ENCODE peak calls at places on chromosomes 5 and 9, in six cellular contexts. T, G, O, U, H and E are unnamed samples.
A peak's percentile ranks its signal among the peaks of the same experiment; 100 is the strongest.

GRCh38 chr5:163565931-163566608 is 60.7 kb downstream of the MAT2B start:
- DNase-seq in H (peak; percentile 76), U (no peak), O (peak; percentile 11), G (no peak), T (peak; percentile 78), E (no peak)

GRCh38 chr9:97938081-97938644 is at the start of gene HEMGN:
- DNase-seq in G (no peak), H (no peak), O (peak; percentile 28), T (no peak), U (no peak), E (no peak)

GRCh38 chr5:77419644-77420582 is 72.2 kb downstream of the WDR41 start:
- DNase-seq in U (no peak), H (no peak), O (no peak), G (no peak), T (no peak), E (no peak)

GRCh38 chr9:36341936-36342577 is 58.0 kb downstream of the RNF38 start:
- DNase-seq in H (no peak), T (no peak), O (no peak), U (no peak), G (no peak), E (no peak)

GRCh38 chr9:131008909-131009618 is at the start of gene LAMC3:
- DNase-seq in U (peak; percentile 84), H (no peak), O (no peak), T (peak; percentile 80), G (peak; percentile 64), E (no peak)

GRCh38 chr9:86287013-86287412 is 4.7 kb upstream of the ISCA1 start:
- DNase-seq in H (peak; percentile 55), O (no peak), U (peak; percentile 24), G (no peak), T (no peak), E (no peak)

GRCh38 chr5:61009907-61010306 is 64.9 kb downstream of the NDUFAF2 start:
- DNase-seq in O (no peak), T (no peak), H (no peak), U (no peak), G (no peak), E (no peak)

GRCh38 chr9:116566677-116567488 is 120.2 kb upstream of the TRIM32 start:
- DNase-seq in T (no peak), H (peak; percentile 96), G (no peak), U (no peak), O (no peak), E (no peak)

GRCh38 chr5:171391996-171392577 is 4.4 kb downstream of the NPM1 start:
- DNase-seq in O (no peak), U (no peak), G (no peak), H (no peak), T (no peak), E (no peak)

GRCh38 chr9:122498883-122499288 is 11.7 kb upstream of the OR1J2 start:
- DNase-seq in O (no peak), G (peak; percentile 19), H (peak; percentile 24), U (peak; percentile 45), T (peak; percentile 41), E (no peak)

GRCh38 chr5:33854733-33855151 is 37.0 kb downstream of the ADAMTS12 start:
- DNase-seq in G (no peak), U (no peak), T (no peak), H (peak; percentile 55), O (no peak), E (no peak)

GRCh38 chr9:27539479-27540441 is 10.1 kb upstream of the MOB3B start:
- DNase-seq in O (peak; percentile 35), U (no peak), H (peak; percentile 55), G (no peak), T (no peak), E (no peak)

GRCh38 chr5:158560170-158560569 is 539.5 kb downstream of the EBF1 start:
- DNase-seq in G (no peak), O (peak; percentile 80), U (no peak), H (peak; percentile 9), T (no peak), E (no peak)

GRCh38 chr9:72986522-72987116 is 33.8 kb upstream of the ALDH1A1 start:
- DNase-seq in H (no peak), G (no peak), T (no peak), U (no peak), O (no peak), E (no peak)

GRCh38 chr9:134192951-134193731 is 28.8 kb upstream of the RNU6ATAC start:
- DNase-seq in T (no peak), O (no peak), U (peak; percentile 17), H (no peak), G (no peak), E (peak; percentile 62)

GRCh38 chr5:50687548-50687947 is 21.1 kb downstream of the PARP8 start:
- DNase-seq in H (no peak), G (no peak), U (no peak), O (no peak), T (no peak), E (no peak)

GRCh38 chr5:67240846-67241245 is 44.2 kb upstream of the CD180 start:
- DNase-seq in H (no peak), G (no peak), O (no peak), T (no peak), U (no peak), E (no peak)

GRCh38 chr9:30201024-30201423 is 2183.4 kb upstream of the ACO1 start:
- DNase-seq in O (no peak), U (no peak), G (no peak), T (no peak), H (no peak), E (no peak)

GRCh38 chr9:6640268-6641072 is 5.1 kb downstream of the GLDC start:
- DNase-seq in G (no peak), U (no peak), H (peak; percentile 16), T (no peak), O (no peak), E (no peak)

GRCh38 chr5:1512541-1513291 is 11.0 kb downstream of the LPCAT1 start:
- DNase-seq in H (no peak), G (no peak), T (peak; percentile 43), O (no peak), U (no peak), E (no peak)

GRCh38 chr9:18299449-18299848 is 174.5 kb upstream of the ADAMTSL1 start:
- DNase-seq in H (no peak), T (no peak), U (no peak), G (no peak), O (no peak), E (no peak)

GRCh38 chr9:78035369-78035993 is 3.9 kb upstream of the GNAQ start:
- DNase-seq in H (peak; percentile 69), G (peak; percentile 45), T (no peak), O (peak; percentile 7), U (peak; percentile 65), E (peak; percentile 76)

GRCh38 chr5:169631360-169631759 is 5.7 kb upstream of the DOCK2 start:
- DNase-seq in T (no peak), U (no peak), G (no peak), H (no peak), O (no peak), E (no peak)

GRCh38 chr9:18905033-18905882 is 127.8 kb downstream of the SAXO1 start:
- DNase-seq in G (no peak), U (no peak), T (no peak), H (no peak), O (no peak), E (no peak)

GRCh38 chr5:2223303-2223702 is 340.6 kb upstream of the IRX4 start:
- DNase-seq in U (no peak), H (no peak), O (no peak), G (no peak), T (no peak), E (no peak)

GRCh38 chr9:106450549-106450948 is 412.4 kb upstream of the ZNF462 start:
- DNase-seq in U (no peak), G (no peak), H (no peak), O (no peak), T (no peak), E (no peak)

GRCh38 chr9:137278061-137278912 is 761 bp downstream of the TOR4A start:
- DNase-seq in T (peak; percentile 77), G (peak; percentile 64), O (no peak), U (peak; percentile 27), H (no peak), E (no peak)

GRCh38 chr9:994005-994404 is 17.6 kb downstream of the DMRT3 start:
- DNase-seq in O (no peak), U (no peak), T (no peak), G (no peak), H (no peak), E (no peak)

GRCh38 chr9:21465859-21466518 is 16.1 kb downstream of the IFNE start:
- DNase-seq in T (no peak), O (no peak), G (no peak), U (peak; percentile 32), H (peak; percentile 55), E (peak; percentile 16)

GRCh38 chr5:54257366-54258118 is 52.8 kb downstream of the ARL15 start:
- DNase-seq in G (no peak), H (no peak), T (no peak), U (no peak), O (no peak), E (no peak)

GRCh38 chr9:125758986-125759811 is 12.0 kb downstream of the PBX3 start:
- DNase-seq in G (no peak), O (no peak), H (peak; percentile 93), T (no peak), U (peak; percentile 12), E (peak; percentile 59)

GRCh38 chr5:57420821-57421220 is 61.8 kb downstream of the ACTBL2 start:
- DNase-seq in T (no peak), G (no peak), H (no peak), O (no peak), U (no peak), E (no peak)
- H3K27ac ChIP-seq in T (no peak overlapping the region), G (no peak overlapping the region), H (no peak overlapping the region), O (no peak overlapping the region), U (no peak overlapping the region), E (no peak overlapping the region)

DNA sequence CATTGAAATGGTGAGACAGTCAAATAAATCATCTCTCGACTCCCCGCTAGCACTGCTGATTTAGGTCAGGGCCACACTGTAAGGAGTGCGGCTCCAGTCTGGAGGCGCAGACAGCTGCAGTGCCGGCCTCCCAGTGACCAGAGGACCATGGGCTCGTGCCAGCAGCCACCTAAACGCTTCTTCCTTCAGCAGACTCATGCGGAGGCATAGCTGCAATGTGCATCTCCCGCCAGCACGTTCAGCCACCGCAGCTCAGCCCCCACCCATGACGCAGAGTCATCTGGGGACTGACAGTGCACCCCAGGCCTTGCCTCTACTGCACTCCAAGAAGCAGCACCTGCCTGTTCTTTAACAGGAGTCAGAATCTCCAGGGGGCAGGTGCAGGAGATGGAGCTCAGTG is 13.6 kb upstream of the MAPK9 start:
- DNase-seq in O (no peak), H (no peak), T (no peak), U (peak; percentile 58), G (no peak), E (no peak)
- TF ChIP-seq GABPA in O (no peak), H (no peak), T (no peak), U (no peak), G (no peak), E (no peak)

GRCh38 chr5:151106509-151106908 is 25.7 kb upstream of the TNIP1 start:
- DNase-seq in G (no peak), U (no peak), H (no peak), O (no peak), T (no peak), E (no peak)
- H3K27ac ChIP-seq in G (no peak overlapping the region), U (no peak overlapping the region), H (no peak overlapping the region), O (no peak overlapping the region), T (no peak overlapping the region), E (no peak overlapping the region)

DNA sequence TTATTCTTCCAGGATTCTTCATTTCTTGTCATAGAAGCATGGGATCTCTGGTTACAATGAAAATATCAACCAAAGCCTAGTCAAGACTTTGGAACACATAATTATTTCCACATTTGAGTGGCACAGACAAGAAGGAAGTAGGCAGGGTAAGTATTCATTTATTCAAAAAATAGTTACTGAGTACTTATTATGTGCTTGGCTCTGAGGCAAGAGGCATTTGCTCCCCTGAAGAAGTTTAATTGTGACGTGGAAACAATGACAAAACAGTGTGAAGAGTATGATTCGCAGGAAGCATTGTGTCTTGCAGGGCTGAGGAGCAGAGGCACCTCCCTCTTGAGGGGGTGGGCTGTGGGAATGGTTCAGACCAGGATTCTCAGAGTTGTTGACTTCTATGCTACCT is 45.0 kb upstream of the TNFSF15 start:
- DNase-seq in O (no peak), T (no peak), U (no peak), G (no peak), H (no peak), E (no peak)
- TF ChIP-seq GABPA in O (no peak), T (no peak), U (no peak), G (no peak), H (no peak), E (no peak)